ENCODE peak calls at places on chromosomes 5 and 9, in six cellular contexts. X is CD8-positive, alpha-beta T cell; U is thyroid gland; S is breast epithelium; Y is Peyer's patch; O is Caco-2. T is an unnamed sample.

GRCh38 chr5:127997131-127997775 is 86.3 kb upstream of the SLC12A2 start:
- DNase-seq in S (no peak), Y (no peak), X (no peak), O (no peak), U (peak), T (no peak)

GRCh38 chr5:53031695-53032096 is 42.5 kb downstream of the ITGA2 start:
- DNase-seq in O (peak), U (no peak), Y (no peak), X (no peak), S (no peak), T (peak)

GRCh38 chr5:72366324-72366976 is 46.3 kb downstream of the PTCD2 start:
- DNase-seq in O (peak), X (no peak), Y (no peak), U (peak), S (no peak), T (peak)

GRCh38 chr5:69279517-69279916 is 44.8 kb downstream of the CDK7 start:
- DNase-seq in O (no peak), X (no peak), Y (no peak), S (no peak), U (no peak), T (no peak)

GRCh38 chr5:164277720-164278119 is 772.3 kb downstream of the MAT2B start:
- DNase-seq in X (no peak), O (no peak), S (no peak), U (no peak), Y (no peak), T (no peak)

GRCh38 chr9:75156838-75157237 is 68.5 kb downstream of the OSTF1 start:
- DNase-seq in Y (no peak), U (no peak), S (no peak), X (no peak), O (no peak), T (no peak)

GRCh38 chr5:158880514-158881001 is 219.2 kb downstream of the EBF1 start:
- DNase-seq in X (no peak), S (no peak), Y (no peak), O (no peak), U (no peak), T (no peak)

GRCh38 chr5:82325155-82325554 is 47.0 kb upstream of the RPS23 start:
- DNase-seq in Y (no peak), O (no peak), X (no peak), S (no peak), U (no peak), T (no peak)

GRCh38 chr5:38616061-38616460 is 59.6 kb upstream of the LIFR start:
- DNase-seq in S (no peak), X (no peak), O (no peak), Y (no peak), U (no peak), T (peak)

GRCh38 chr5:9513825-9514224 is 32.0 kb downstream of the SEMA5A start:
- DNase-seq in Y (no peak), X (no peak), U (no peak), S (no peak), O (peak), T (no peak)
- TF ChIP-seq CTCF in Y (no peak), X (no peak), U (no peak), S (no peak), O (peak), T (peak)

DNA sequence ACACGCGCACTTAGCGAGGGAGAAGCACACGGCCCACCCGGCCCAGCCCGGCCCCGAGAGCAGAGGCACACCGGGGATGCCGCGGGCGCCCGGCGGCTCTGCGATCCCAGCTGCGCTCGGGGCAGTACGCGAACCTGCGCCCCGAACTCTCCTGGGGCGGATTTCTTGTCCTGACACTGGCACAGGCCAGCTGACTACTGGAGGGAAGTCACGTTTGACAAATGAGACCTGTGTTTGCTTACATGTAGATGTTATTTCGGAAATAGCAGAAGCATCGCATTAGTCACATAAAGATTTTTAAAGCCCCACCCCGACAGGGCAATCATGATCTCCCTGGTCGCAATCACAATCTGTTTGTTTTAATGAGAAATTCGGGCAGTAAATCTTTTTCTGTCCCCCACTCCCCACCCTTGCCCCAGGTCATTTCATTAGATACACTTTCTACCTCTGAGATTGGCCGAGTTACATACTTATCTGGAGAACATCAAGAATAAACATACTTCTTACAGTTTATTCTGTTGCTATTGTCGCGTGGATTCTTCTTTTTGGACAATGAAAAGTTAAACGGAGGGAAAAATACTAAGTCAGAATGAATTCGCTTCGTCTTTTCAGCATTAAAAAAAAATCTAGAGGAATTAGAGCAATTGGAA is 518.9 kb downstream of the CTNND2 start:
- DNase-seq in S (no peak), X (no peak), Y (no peak), U (no peak), O (no peak), T (no peak)
- H3K4me3 ChIP-seq in S (peak), X (no peak), Y (peak), U (no peak), O (no peak), T (no peak)

GRCh38 chr5:180115326-180116076 is 43.9 kb upstream of the RNF130 start:
- DNase-seq in O (no peak), X (no peak), U (no peak), Y (no peak), S (peak), T (no peak)

GRCh38 chr5:180116077-180116375 is 44.5 kb upstream of the RNF130 start:
- DNase-seq in U (no peak), Y (no peak), X (no peak), O (no peak), S (peak), T (no peak)

GRCh38 chr5:180117378-180117725 is 45.8 kb upstream of the RNF130 start:
- DNase-seq in S (peak), X (no peak), Y (no peak), U (no peak), O (no peak), T (no peak)

GRCh38 chr5:180118391-180118791 is 46.8 kb upstream of the RNF130 start:
- DNase-seq in S (peak), X (no peak), O (no peak), U (peak), Y (no peak), T (no peak)

GRCh38 chr5:180116441-180117377 is 45.1 kb upstream of the RNF130 start:
- DNase-seq in U (peak), Y (peak), X (no peak), S (peak), O (peak), T (no peak)
- TF ChIP-seq CTCF in U (peak), Y (no peak), X (no peak), S (peak), O (peak), T (no peak)

DNA sequence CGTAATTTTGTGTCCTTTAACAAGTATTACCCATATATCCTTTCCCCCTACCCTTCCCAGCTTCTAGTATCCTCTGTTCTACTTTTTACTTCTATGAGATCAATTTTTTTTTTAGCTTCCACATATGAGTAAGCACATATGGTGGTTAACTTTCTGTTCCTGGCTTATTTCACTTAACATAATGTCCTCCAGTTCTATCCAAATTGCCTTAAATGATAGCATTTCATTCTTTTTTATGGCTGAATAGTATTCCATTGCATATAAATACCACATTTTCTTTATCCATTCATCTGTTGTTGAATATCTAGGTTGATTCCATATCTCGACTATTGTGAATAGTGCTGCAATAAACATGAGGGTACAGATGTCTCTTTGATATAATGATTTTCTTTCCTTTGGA is 36.4 kb downstream of the SKIC3 start:
- DNase-seq in U (no peak), S (no peak), Y (no peak), X (no peak), O (no peak), T (no peak)
- H3K4me3 ChIP-seq in U (no peak), S (no peak), Y (no peak), X (no peak), O (no peak), T (no peak)

GRCh38 chr9:136277746-136278145 is 26.1 kb downstream of the CCDC187 start:
- DNase-seq in U (no peak), S (no peak), O (no peak), Y (no peak), X (no peak), T (no peak)
- TF ChIP-seq CTCF in U (no peak), S (no peak), O (no peak), Y (no peak), X (no peak), T (no peak)

GRCh38 chr5:119435436-119436132 is 16.7 kb upstream of the HSD17B4 start:
- DNase-seq in Y (peak), S (no peak), X (peak), O (peak), U (peak), T (no peak)

DNA sequence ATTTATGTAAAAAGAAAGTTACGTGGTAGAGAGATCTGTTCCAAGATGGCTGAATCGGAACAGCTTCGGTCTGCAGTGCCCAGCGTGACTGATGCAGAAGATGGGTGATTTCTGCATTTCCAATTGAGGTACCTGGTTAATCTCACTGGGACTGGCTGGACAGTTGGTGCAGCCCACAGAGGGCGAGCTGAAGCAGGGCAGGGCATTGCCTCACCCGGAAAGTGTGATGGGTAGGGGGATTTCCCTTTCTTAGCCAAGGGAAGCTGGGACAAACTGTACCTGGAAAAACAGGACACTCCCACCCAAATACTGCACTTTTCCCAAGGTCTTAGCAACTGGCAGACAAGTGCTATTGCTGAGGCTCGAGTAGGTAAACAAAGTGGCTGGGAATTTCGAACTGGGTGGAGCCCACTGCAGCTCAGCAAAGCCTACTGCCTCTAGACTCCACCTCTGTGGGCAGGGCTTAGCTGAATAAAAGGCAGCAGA is 13.1 kb upstream of the HSD17B4 start:
- DNase-seq in X (no peak), Y (peak), O (no peak), S (no peak), U (peak), T (no peak)
- H3K4me3 ChIP-seq in X (peak), Y (peak), O (no peak), S (no peak), U (no peak), T (no peak)

GRCh38 chr5:174098694-174099093 is 53.2 kb downstream of the NSG2 start:
- DNase-seq in X (no peak), S (no peak), Y (no peak), U (no peak), O (no peak), T (no peak)

GRCh38 chr5:174094857-174095606 is 49.5 kb downstream of the NSG2 start:
- DNase-seq in U (no peak), O (no peak), Y (no peak), S (no peak), X (no peak), T (no peak)

GRCh38 chr5:174097486-174098185 is 52.1 kb downstream of the NSG2 start:
- DNase-seq in U (no peak), O (no peak), S (no peak), X (no peak), Y (no peak), T (no peak)

GRCh38 chr5:174093132-174093531 is 47.6 kb downstream of the NSG2 start:
- DNase-seq in X (no peak), O (no peak), Y (no peak), U (no peak), S (no peak), T (no peak)

DNA sequence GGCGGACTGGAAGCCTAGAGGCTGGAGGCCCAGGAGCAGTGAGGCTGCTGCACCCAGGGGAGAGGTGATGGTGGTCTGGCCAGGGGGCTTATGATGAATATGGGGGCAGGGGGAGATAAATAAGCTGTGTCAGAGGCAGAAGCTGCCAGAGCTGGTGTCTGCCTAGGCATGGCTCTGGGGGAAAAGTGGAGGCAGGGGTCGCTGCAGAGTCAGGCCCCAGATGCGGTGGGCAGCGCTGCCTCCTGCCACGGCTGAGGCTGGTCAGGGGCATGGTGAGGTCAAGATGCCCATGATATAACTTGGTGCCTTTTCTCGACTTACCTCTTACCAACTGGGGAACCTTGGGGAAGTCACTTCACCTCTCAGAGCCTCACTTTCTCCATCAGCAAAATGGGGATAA is 51.1 kb downstream of the NSG2 start:
- DNase-seq in U (no peak), O (no peak), Y (no peak), S (no peak), X (no peak), T (no peak)
- TF ChIP-seq CTCF in U (no peak), O (no peak), Y (no peak), S (no peak), X (no peak), T (no peak)

GRCh38 chr5:40831346-40832210 is 3.4 kb downstream of the RPL37 start:
- DNase-seq in S (no peak), Y (no peak), X (no peak), U (no peak), O (no peak), T (no peak)
- H3K4me3 ChIP-seq in S (no peak), Y (no peak), X (no peak), U (no peak), O (no peak), T (no peak)

GRCh38 chr5:15791274-15791673 is 291.3 kb downstream of the FBXL7 start:
- DNase-seq in Y (no peak), U (no peak), X (no peak), O (no peak), S (no peak), T (no peak)
- TF ChIP-seq CTCF in Y (no peak), U (no peak), X (no peak), O (no peak), S (no peak), T (no peak)

T was measured in AG09309.